ENCODE peak calls at places on chromosomes 1 and 21, in six cellular contexts. W is Daoy, L is Caco-2, A is fibroblast of the conjunctiva, G is cardiac muscle cell, X is M059J. V is an unnamed sample.

GRCh38 chr1:231192620-231193163 is 30.8 kb downstream of the TRIM67 start:
- DNase-seq in W (peak; percentile 67), L (no peak), A (no peak), G (peak; percentile 73), X (peak; percentile 97), V (no peak)

GRCh38 chr1:197485790-197486189 is 217.7 kb downstream of the CRB1 start:
- DNase-seq in W (peak; percentile 10), L (no peak), A (no peak), G (no peak), X (peak; percentile 75), V (no peak)

GRCh38 chr1:168476588-168477379 is 67.0 kb downstream of the XCL2 start:
- DNase-seq in W (no peak), L (no peak), A (no peak), G (peak; percentile 65), X (no peak), V (no peak)

GRCh38 chr1:204495078-204495753 is 611 bp upstream of the PIK3C2B start:
- DNase-seq in W (no peak), L (no peak), A (no peak), G (no peak), X (no peak), V (no peak)

GRCh38 chr1:172089768-172090510 is 248.6 kb downstream of the DNM3 start:
- DNase-seq in W (peak; percentile 84), L (peak; percentile 41), A (peak; percentile 34), G (peak; percentile 66), X (peak; percentile 31), V (no peak)

GRCh38 chr1:245605480-245606156 is 450.8 kb downstream of the KIF26B start:
- DNase-seq in W (peak; percentile 74), L (no peak), A (peak; percentile 90), G (peak; percentile 94), X (peak; percentile 52), V (no peak)

GRCh38 chr1:147202576-147202975 is 22.6 kb downstream of the FMO5 start:
- DNase-seq in W (no peak), L (no peak), A (no peak), G (no peak), X (peak; percentile 11), V (no peak)

GRCh38 chr1:222073307-222073995 is 331.6 kb upstream of the DUSP10 start:
- DNase-seq in W (peak; percentile 47), L (no peak), A (no peak), G (peak; percentile 58), X (peak; percentile 89), V (no peak)

GRCh38 chr21:45327458-45328197 is 39.9 kb upstream of the POFUT2 start:
- DNase-seq in W (no peak), L (peak; percentile 33), A (no peak), G (no peak), X (no peak), V (no peak)

GRCh38 chr21:42582422-42583149 is 68.9 kb downstream of the SLC37A1 start:
- DNase-seq in W (no peak), L (no peak), A (no peak), G (no peak), X (no peak), V (no peak)

GRCh38 chr1:12184008-12184681 is 17.4 kb downstream of the TNFRSF1B start:
- DNase-seq in W (peak; percentile 64), L (no peak), A (peak; percentile 77), G (peak; percentile 96), X (peak; percentile 52), V (no peak)

GRCh38 chr21:37675202-37675801 is 241.0 kb downstream of the KCNJ6 start:
- DNase-seq in W (peak; percentile 69), L (no peak), A (peak; percentile 14), G (peak; percentile 62), X (peak; percentile 45), V (no peak)

GRCh38 chr1:160798439-160798838 is 2.5 kb downstream of the LY9 start:
- DNase-seq in W (no peak), L (no peak), A (no peak), G (no peak), X (no peak), V (no peak)

GRCh38 chr1:230105754-230106625 is 39.0 kb downstream of the GALNT2 start:
- DNase-seq in W (peak; percentile 64), L (peak; percentile 44), A (peak; percentile 60), G (peak; percentile 86), X (peak; percentile 86), V (no peak)

GRCh38 chr1:112841825-112842224 is 114.2 kb downstream of the SLC16A1 start:
- DNase-seq in W (no peak), L (no peak), A (no peak), G (no peak), X (no peak), V (no peak)

GRCh38 chr1:165407398-165407797 is 37.5 kb downstream of the RXRG start:
- DNase-seq in W (no peak), L (no peak), A (no peak), G (no peak), X (no peak), V (no peak)

GRCh38 chr1:82565146-82565545 is 764.4 kb downstream of the ADGRL2 start:
- DNase-seq in W (peak; percentile 76), L (no peak), A (peak; percentile 65), G (peak; percentile 68), X (peak; percentile 71), V (no peak)

GRCh38 chr1:12028248-12028647 is 8.9 kb downstream of the MIIP start:
- DNase-seq in W (no peak), L (no peak), A (no peak), G (no peak), X (no peak), V (no peak)